ENCODE peak calls at places on chromosomes 4 and X, in six cellular contexts. B is K562, V is HCT116, T is A549, X is SK-N-SH, H is HepG2. D is an unnamed sample.

GRCh38 chrX:148385471-148385870 is 114.9 kb upstream of the AFF2 start:
- DNase-seq in B (no peak), V (no peak), T (no peak), X (no peak), H (no peak), D (no peak)

GRCh38 chr4:86685401-86685800 is 91.3 kb downstream of the PTPN13 start:
- DNase-seq in B (no peak), V (no peak), T (no peak), X (peak), H (peak), D (no peak)

GRCh38 chr4:6892190-6892908 is 17.3 kb upstream of the TBC1D14 start:
- DNase-seq in B (peak), V (no peak), T (peak), X (no peak), H (peak), D (peak)

GRCh38 chrX:104285201-104285600 is 30.5 kb upstream of the ESX1 start:
- DNase-seq in B (no peak), V (no peak), T (no peak), X (no peak), H (no peak), D (no peak)

GRCh38 chr4:47704693-47705325 is 133.1 kb downstream of the CORIN start:
- DNase-seq in B (no peak), V (no peak), T (no peak), X (peak), H (peak), D (no peak)

GRCh38 chr4:46648088-46648744 is 258.3 kb upstream of the GABRA2 start:
- DNase-seq in B (peak), V (no peak), T (no peak), X (peak), H (peak), D (peak)

GRCh38 chrX:40148439-40149285 is 50.9 kb upstream of the BCOR start:
- DNase-seq in B (peak), V (no peak), T (no peak), X (peak), H (no peak), D (peak)

GRCh38 chr4:98261291-98262271 is at the start of gene RAP1GDS1:
- DNase-seq in B (peak), V (peak), T (peak), X (peak), H (peak), D (peak)

GRCh38 chr4:183987987-183988392 is 82.9 kb downstream of the STOX2 start:
- DNase-seq in B (peak), V (peak), T (peak), X (peak), H (peak), D (peak)

GRCh38 chr4:180615746-180616145 is 1627.5 kb upstream of the TENM3 start:
- DNase-seq in B (no peak), V (peak), T (no peak), X (no peak), H (no peak), D (no peak)

GRCh38 chr4:132901224-132901623 is 247.9 kb upstream of the PCDH10 start:
- DNase-seq in B (no peak), V (no peak), T (no peak), X (no peak), H (no peak), D (no peak)

GRCh38 chr4:73721901-73722300 is 18.5 kb upstream of the CXCL8 start:
- DNase-seq in B (no peak), V (no peak), T (no peak), X (no peak), H (no peak), D (no peak)

GRCh38 chrX:10617186-10617963 is 3.0 kb downstream of the MID1 start:
- DNase-seq in B (no peak), V (no peak), T (no peak), X (no peak), H (no peak), D (no peak)

GRCh38 chr4:152109585-152110509 is 349.0 kb upstream of the GATB start:
- DNase-seq in B (no peak), V (no peak), T (no peak), X (no peak), H (no peak), D (no peak)

GRCh38 chr4:145881585-145881984 is 57.0 kb downstream of the ZNF827 start:
- DNase-seq in B (no peak), V (no peak), T (no peak), X (no peak), H (no peak), D (no peak)

GRCh38 chrX:73268463-73268862 is 53.8 kb upstream of the NAP1L2 start:
- DNase-seq in B (no peak), V (no peak), T (no peak), X (no peak), H (no peak), D (no peak)

GRCh38 chrX:68508799-68509198 is 9.9 kb downstream of the YIPF6 start:
- DNase-seq in B (peak), V (no peak), T (no peak), X (no peak), H (no peak), D (no peak)

GRCh38 chr4:75511841-75512240 is 2.4 kb downstream of the RCHY1 start:
- DNase-seq in B (no peak), V (no peak), T (no peak), X (no peak), H (no peak), D (peak)
- TF ChIP-seq REST in B (no peak), V (no peak), T (no peak), X (no peak), H (no peak), D (no peak)

GRCh38 chr4:154709550-154709949 is 34.2 kb upstream of the LRAT start:
- DNase-seq in B (no peak), V (no peak), T (no peak), X (no peak), H (no peak), D (no peak)
- TF ChIP-seq CTCF in B (no peak), V (no peak), T (no peak), X (no peak), H (no peak), D (no peak)

GRCh38 chrX:50106051-50106450 is 94.8 kb downstream of the AKAP4 start:
- DNase-seq in B (no peak), V (no peak), T (no peak), X (no peak), H (no peak), D (no peak)
- TF ChIP-seq REST in B (no peak), V (no peak), T (no peak), X (no peak), H (no peak), D (no peak)

GRCh38 chrX:124406294-124407013 is 60.1 kb downstream of the SH2D1A start:
- DNase-seq in B (peak), V (peak), T (peak), X (peak), H (peak), D (peak)
- TF ChIP-seq CTCF in B (peak), V (peak), T (peak), X (peak), H (peak), D (no peak)

DNA sequence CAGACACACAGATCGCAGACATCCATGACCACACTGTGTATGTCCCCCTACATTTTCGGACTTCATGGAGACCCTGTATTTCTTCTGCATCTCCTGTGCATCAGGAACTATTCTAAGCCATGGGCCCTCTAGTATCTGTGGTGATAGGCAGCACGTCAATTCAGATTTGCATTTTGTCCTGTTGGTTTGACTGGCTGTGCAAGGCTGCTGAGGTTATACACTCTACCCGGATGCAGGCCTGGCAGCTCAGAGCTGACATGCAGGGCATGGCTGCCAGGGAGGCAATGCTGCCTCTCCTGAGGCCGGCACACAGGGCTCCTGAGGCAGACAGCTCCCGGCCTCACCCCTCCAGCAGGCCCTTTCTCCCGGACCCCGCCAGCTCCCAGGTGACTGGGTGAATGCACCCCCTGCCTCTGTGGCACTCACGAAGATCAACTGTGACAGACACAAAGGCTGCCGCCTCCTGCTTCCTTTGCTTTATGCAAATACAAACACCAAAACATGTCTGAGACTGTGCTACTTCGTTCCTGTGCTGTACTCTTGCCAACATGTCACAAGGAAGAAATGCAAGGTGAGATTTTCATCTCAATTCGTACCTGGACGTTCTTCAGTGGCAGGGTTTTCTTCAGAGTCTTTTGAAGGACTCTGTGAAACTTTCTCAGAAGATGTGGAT is 51.0 kb downstream of the NSG1 start:
- DNase-seq in B (no peak), V (no peak), T (no peak), X (no peak), H (no peak), D (no peak)
- TF ChIP-seq REST in B (no peak), V (no peak), T (no peak), X (no peak), H (no peak), D (no peak)

DNA sequence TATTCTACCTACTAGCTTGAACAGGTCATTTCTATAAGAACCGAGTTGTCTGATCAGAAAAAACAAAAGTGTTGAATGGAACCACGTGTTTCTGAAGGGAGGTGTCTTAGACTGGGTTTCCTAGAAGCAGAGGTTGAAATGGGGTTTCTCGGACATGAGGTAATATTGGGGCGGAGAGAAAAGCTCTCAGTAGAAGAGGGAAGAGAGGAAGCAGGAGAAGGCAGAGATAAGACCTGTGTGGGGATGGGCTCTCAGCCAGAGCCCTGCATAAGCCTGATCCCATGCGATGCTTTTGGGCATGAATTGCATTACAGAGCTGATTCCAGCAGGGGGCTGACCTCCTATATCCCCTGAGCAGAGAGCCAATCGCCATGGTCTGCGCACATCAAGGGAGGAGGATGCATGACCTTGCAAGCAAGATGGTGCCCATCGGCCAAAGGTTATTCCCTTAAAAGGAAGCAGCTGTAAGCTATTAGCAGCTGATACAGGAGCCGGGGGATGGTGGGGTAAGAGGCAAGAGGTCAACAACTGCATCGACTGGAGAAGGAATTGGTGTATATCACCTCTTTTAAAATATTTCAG is 7.7 kb downstream of the ANOS1 start:
- DNase-seq in B (no peak), V (no peak), T (peak), X (peak), H (no peak), D (peak)
- TF ChIP-seq CTCF in B (no peak), V (no peak), T (no peak), X (peak), H (no peak), D (no peak)

GRCh38 chr4:101515566-101515965 is 168.2 kb upstream of the PPP3CA start:
- DNase-seq in B (no peak), V (no peak), T (no peak), X (no peak), H (no peak), D (no peak)

GRCh38 chr4:101515099-101515498 is 167.8 kb upstream of the PPP3CA start:
- DNase-seq in B (no peak), V (no peak), T (no peak), X (no peak), H (no peak), D (no peak)
- TF ChIP-seq REST in B (no peak), V (no peak), T (no peak), X (no peak), H (no peak), D (no peak)